ENCODE peak calls at places on chromosomes 2 and 18, in four cellular contexts. J, T, R and F are unnamed samples.

GRCh38 chr2:152718909-152719645 is 657 bp downstream of the ARL6IP6 start:
- DNase-seq in J (no peak), T (peak; percentile 52), R (peak; percentile 49), F (peak; percentile 84)

GRCh38 chr2:70141754-70142589 is 48.8 kb downstream of the C2orf42 start:
- DNase-seq in J (no peak), T (peak; percentile 82), R (peak; percentile 59), F (no peak)

GRCh38 chr18:45291616-45292612 is 323.4 kb upstream of the SLC14A2 start:
- DNase-seq in J (no peak), T (no peak), R (peak; percentile 8), F (no peak)

GRCh38 chr2:61016392-61017002 is 1.0 kb upstream of the PEX13 start:
- DNase-seq in J (no peak), T (no peak), R (no peak), F (peak; percentile 61)

GRCh38 chr2:23585218-23585945 is 200.4 kb downstream of the KLHL29 start:
- DNase-seq in J (no peak), T (no peak), R (no peak), F (no peak)

GRCh38 chr2:152730591-152731333 is 12.3 kb downstream of the ARL6IP6 start:
- DNase-seq in J (no peak), T (no peak), R (peak; percentile 23), F (peak; percentile 35)

GRCh38 chr2:118165595-118165994 is 77.3 kb downstream of the INSIG2 start:
- DNase-seq in J (no peak), T (no peak), R (no peak), F (no peak)

GRCh38 chr18:23585007-23585871 is 1.1 kb downstream of the NPC1 start:
- DNase-seq in J (no peak), T (peak; percentile 37), R (peak; percentile 56), F (peak; percentile 40)

GRCh38 chr2:70087703-70088507 is 628 bp downstream of the PCBP1 start:
- DNase-seq in J (peak; percentile 60), T (peak; percentile 58), R (peak; percentile 63), F (peak; percentile 66)

GRCh38 chr2:111116843-111117665 is 3.7 kb upstream of the BCL2L11 start:
- DNase-seq in J (peak; percentile 81), T (peak; percentile 78), R (peak; percentile 75), F (peak; percentile 81)

GRCh38 chr2:44623622-44624351 is 262.0 kb downstream of the CAMKMT start:
- DNase-seq in J (no peak), T (no peak), R (no peak), F (no peak)

GRCh38 chr18:44149706-44150105 is 531.0 kb upstream of the SETBP1 start:
- DNase-seq in J (no peak), T (no peak), R (peak; percentile 93), F (no peak)

GRCh38 chr18:12659904-12660605 is 2.1 kb upstream of the SPIRE1 start:
- DNase-seq in J (peak; percentile 66), T (no peak), R (peak; percentile 82), F (peak; percentile 65)

GRCh38 chr2:238106698-238107524 is 6.8 kb downstream of the ESPNL start:
- DNase-seq in J (peak; percentile 32), T (no peak), R (no peak), F (no peak)

GRCh38 chr2:235506997-235507615 is 13.3 kb downstream of the AGAP1 start:
- DNase-seq in J (no peak), T (no peak), R (no peak), F (no peak)

GRCh38 chr2:108612153-108612513 is 77.9 kb downstream of the LIMS1 start:
- DNase-seq in J (no peak), T (peak; percentile 76), R (peak; percentile 43), F (peak; percentile 97)

GRCh38 chr2:62382757-62383156 is 123.2 kb downstream of the TMEM17 start:
- DNase-seq in J (no peak), T (no peak), R (peak; percentile 14), F (peak; percentile 53)

GRCh38 chr2:12291303-12291702 is 425.4 kb upstream of the TRIB2 start:
- DNase-seq in J (no peak), T (no peak), R (no peak), F (peak; percentile 33)

GRCh38 chr2:143720093-143720664 is 591.0 kb downstream of the ARHGAP15 start:
- DNase-seq in J (no peak), T (no peak), R (no peak), F (no peak)

GRCh38 chr2:227485429-227485828 is 13.5 kb downstream of the AGFG1 start:
- DNase-seq in J (no peak), T (no peak), R (no peak), F (no peak)

GRCh38 chr2:40130251-40130994 is 321.5 kb downstream of the SLC8A1 start:
- DNase-seq in J (no peak), T (no peak), R (peak; percentile 28), F (no peak)

GRCh38 chr18:59906203-59906602 is 6.4 kb downstream of the PMAIP1 start:
- DNase-seq in J (no peak), T (no peak), R (no peak), F (peak; percentile 63)

GRCh38 chr2:10475811-10476660 is 27.9 kb upstream of the ODC1 start:
- DNase-seq in J (no peak), T (no peak), R (no peak), F (no peak)

GRCh38 chr18:6881034-6881800 is 151.7 kb downstream of the ARHGAP28 start:
- DNase-seq in J (no peak), T (no peak), R (no peak), F (no peak)

GRCh38 chr2:129061079-129061785 is 742.6 kb upstream of the HS6ST1 start:
- DNase-seq in J (no peak), T (no peak), R (peak; percentile 5), F (peak; percentile 74)

GRCh38 chr18:76518073-76518472 is 23.0 kb upstream of the ZNF516 start:
- DNase-seq in J (no peak), T (no peak), R (peak; percentile 43), F (no peak)

GRCh38 chr2:182559623-182560022 is 132.8 kb upstream of the PDE1A start:
- DNase-seq in J (no peak), T (no peak), R (peak; percentile 48), F (no peak)

GRCh38 chr2:202605174-202605573 is 29.6 kb upstream of the FAM117B start:
- DNase-seq in J (no peak), T (no peak), R (no peak), F (no peak)

GRCh38 chr2:89833780-89834117 is 1142.3 kb downstream of the RPIA start:
- DNase-seq in J (no peak), T (no peak), R (peak; percentile 48), F (peak; percentile 34)

GRCh38 chr2:86788881-86789686 is 1.6 kb downstream of the CD8A start:
- DNase-seq in J (no peak), T (no peak), R (no peak), F (no peak)

GRCh38 chr2:235325126-235325525 is 168.7 kb upstream of the AGAP1 start:
- DNase-seq in J (no peak), T (no peak), R (no peak), F (no peak)

DNA sequence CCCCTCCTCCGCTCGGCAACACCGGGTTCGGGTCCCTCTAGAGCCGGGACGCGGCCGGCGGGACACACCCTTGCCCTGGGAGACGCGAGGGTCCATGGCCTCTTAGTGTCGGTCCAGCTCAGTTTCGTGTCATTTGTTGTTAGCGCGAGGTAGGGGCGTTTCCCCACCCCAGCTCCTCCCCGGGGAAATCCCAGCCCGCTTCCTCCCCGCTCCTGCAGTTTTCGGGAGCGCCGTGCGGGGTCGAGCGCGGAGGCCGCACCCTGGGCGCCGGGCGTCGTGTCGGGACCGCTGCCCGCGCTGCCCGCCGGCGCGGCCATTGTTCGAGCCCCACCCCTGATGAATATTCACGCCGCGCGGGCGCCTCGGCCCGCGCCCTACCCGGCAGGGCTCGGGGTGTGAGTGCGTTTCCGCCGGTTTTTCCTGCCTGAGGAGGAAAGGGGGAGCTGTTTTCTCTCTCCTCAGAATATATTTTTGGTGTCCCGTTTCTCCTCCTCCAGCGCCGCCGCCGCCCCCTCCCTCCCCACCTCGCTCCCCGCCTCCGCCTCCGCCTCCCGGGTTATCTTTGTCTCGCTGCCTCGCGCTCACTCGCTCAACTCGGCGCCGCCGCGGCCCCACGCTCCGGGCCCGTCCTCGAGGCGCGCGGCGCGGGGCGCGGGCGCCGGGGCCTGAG is at the start of gene MAP4K4:
- DNase-seq in J (peak; percentile 71), T (peak; percentile 83), R (peak; percentile 87), F (peak; percentile 50)
- TF ChIP-seq CTCF in J (no peak), T (no peak), R (peak; percentile 24), F (no peak)

GRCh38 chr18:58044370-58045264 is 591 bp downstream of the NEDD4L start:
- DNase-seq in J (peak; percentile 52), T (peak; percentile 45), R (peak; percentile 34), F (peak; percentile 58)
- TF ChIP-seq CTCF in J (no peak), T (no peak), R (no peak), F (no peak)

DNA sequence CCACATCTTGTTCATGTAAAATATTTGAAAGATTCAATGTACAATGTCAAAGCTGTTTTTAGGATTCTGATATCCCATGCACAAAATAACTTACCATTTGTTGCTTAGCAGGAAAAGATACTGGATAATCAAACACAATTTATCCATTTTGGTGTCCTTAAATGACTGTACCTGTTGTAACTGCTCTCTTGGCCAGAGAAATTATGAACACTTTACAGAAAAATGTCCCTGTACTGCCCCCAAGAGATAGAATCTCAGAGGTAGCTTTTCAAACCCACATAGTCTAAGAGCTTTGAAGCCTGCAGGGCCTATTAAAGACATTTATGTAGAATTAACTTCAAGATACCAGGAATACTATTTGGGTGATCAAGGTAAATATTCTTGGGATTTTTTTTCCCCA is 12.2 kb upstream of the ME2 start:
- DNase-seq in J (no peak), T (no peak), R (peak; percentile 41), F (peak; percentile 29)
- TF ChIP-seq CTCF in J (peak; percentile 40), T (no peak), R (peak; percentile 8), F (no peak)

GRCh38 chr18:39244242-39244641 is 1678.6 kb upstream of the CELF4 start:
- DNase-seq in J (no peak), T (no peak), R (no peak), F (no peak)
- TF ChIP-seq CTCF in J (no peak), T (no peak), R (no peak), F (no peak)